ENCODE peak calls at places on chromosomes 2 and 18, in ten cellular contexts. One of them, this sample, is unnamed.

GRCh38 chr2:235268535-235268934 is 225.3 kb upstream of the AGAP1 start:
- DNase-seq in fibroblast of lung: peak; percentile 54
- DNase-seq in NCI-H1417: no peak
- DNase-seq in IMR-90: peak; percentile 67
- DNase-seq in GM23248: peak; percentile 64
- DNase-seq in GM19239: no peak
- DNase-seq in sciatic nerve: no peak
- DNase-seq in T-helper 9 cell: no peak
- DNase-seq in stimulated activated CD8-positive, alpha-beta memory T cell treated with anti-CD3 and anti-CD28 coated beads, Interleukin-7, amount 100 ng/mL, for 1 hour: no peak
- DNase-seq in BJ: peak; percentile 10
- DNase-seq in this sample: no peak

GRCh38 chr2:30771200-30771599 is 36.0 kb downstream of the CAPN13 start:
- DNase-seq in fibroblast of lung: no peak
- DNase-seq in NCI-H1417: no peak
- DNase-seq in IMR-90: no peak
- DNase-seq in GM23248: no peak
- DNase-seq in GM19239: no peak
- DNase-seq in sciatic nerve: no peak
- DNase-seq in T-helper 9 cell: no peak
- DNase-seq in stimulated activated CD8-positive, alpha-beta memory T cell treated with anti-CD3 and anti-CD28 coated beads, Interleukin-7, amount 100 ng/mL, for 1 hour: no peak
- DNase-seq in BJ: no peak
- DNase-seq in this sample: no peak

GRCh38 chr2:39631715-39632114 is 34.0 kb upstream of the TMEM178A start:
- DNase-seq in fibroblast of lung: peak; percentile 76
- DNase-seq in NCI-H1417: no peak
- DNase-seq in IMR-90: peak; percentile 98
- DNase-seq in GM23248: peak; percentile 94
- DNase-seq in GM19239: no peak
- DNase-seq in sciatic nerve: no peak
- DNase-seq in T-helper 9 cell: no peak
- DNase-seq in stimulated activated CD8-positive, alpha-beta memory T cell treated with anti-CD3 and anti-CD28 coated beads, Interleukin-7, amount 100 ng/mL, for 1 hour: no peak
- DNase-seq in BJ: peak; percentile 94
- DNase-seq in this sample: no peak

GRCh38 chr2:118475622-118476021 is 371.8 kb downstream of the EN1 start:
- DNase-seq in fibroblast of lung: no peak
- DNase-seq in NCI-H1417: no peak
- DNase-seq in IMR-90: no peak
- DNase-seq in GM23248: no peak
- DNase-seq in GM19239: no peak
- DNase-seq in sciatic nerve: no peak
- DNase-seq in T-helper 9 cell: no peak
- DNase-seq in stimulated activated CD8-positive, alpha-beta memory T cell treated with anti-CD3 and anti-CD28 coated beads, Interleukin-7, amount 100 ng/mL, for 1 hour: no peak
- DNase-seq in BJ: no peak
- DNase-seq in this sample: no peak

GRCh38 chr2:147989809-147990403 is 30.6 kb downstream of the ORC4 start:
- DNase-seq in fibroblast of lung: peak; percentile 80
- DNase-seq in NCI-H1417: no peak
- DNase-seq in IMR-90: peak; percentile 72
- DNase-seq in GM23248: peak; percentile 78
- DNase-seq in GM19239: peak; percentile 16
- DNase-seq in sciatic nerve: no peak
- DNase-seq in T-helper 9 cell: no peak
- DNase-seq in stimulated activated CD8-positive, alpha-beta memory T cell treated with anti-CD3 and anti-CD28 coated beads, Interleukin-7, amount 100 ng/mL, for 1 hour: no peak
- DNase-seq in BJ: no peak
- DNase-seq in this sample: peak; percentile 62

GRCh38 chr18:35580748-35581534 is 599 bp upstream of the GALNT1 start:
- DNase-seq in fibroblast of lung: peak; percentile 56
- DNase-seq in NCI-H1417: peak; percentile 24
- DNase-seq in IMR-90: peak; percentile 41
- DNase-seq in GM23248: peak; percentile 82
- DNase-seq in GM19239: no peak
- DNase-seq in sciatic nerve: peak; percentile 77
- DNase-seq in T-helper 9 cell: peak; percentile 48
- DNase-seq in stimulated activated CD8-positive, alpha-beta memory T cell treated with anti-CD3 and anti-CD28 coated beads, Interleukin-7, amount 100 ng/mL, for 1 hour: peak; percentile 21
- DNase-seq in BJ: no peak
- DNase-seq in this sample: peak; percentile 67

GRCh38 chr2:212548459-212548815 is 9.8 kb upstream of the ERBB4 start:
- DNase-seq in fibroblast of lung: peak; percentile 40
- DNase-seq in NCI-H1417: no peak
- DNase-seq in IMR-90: peak; percentile 28
- DNase-seq in GM23248: peak; percentile 67
- DNase-seq in GM19239: no peak
- DNase-seq in sciatic nerve: no peak
- DNase-seq in T-helper 9 cell: no peak
- DNase-seq in stimulated activated CD8-positive, alpha-beta memory T cell treated with anti-CD3 and anti-CD28 coated beads, Interleukin-7, amount 100 ng/mL, for 1 hour: no peak
- DNase-seq in BJ: peak; percentile 6
- DNase-seq in this sample: no peak

GRCh38 chr2:128409326-128410034 is 90.8 kb upstream of the HS6ST1 start:
- DNase-seq in fibroblast of lung: no peak
- DNase-seq in NCI-H1417: no peak
- DNase-seq in IMR-90: no peak
- DNase-seq in GM23248: no peak
- DNase-seq in GM19239: no peak
- DNase-seq in sciatic nerve: peak; percentile 30
- DNase-seq in T-helper 9 cell: no peak
- DNase-seq in stimulated activated CD8-positive, alpha-beta memory T cell treated with anti-CD3 and anti-CD28 coated beads, Interleukin-7, amount 100 ng/mL, for 1 hour: no peak
- DNase-seq in BJ: no peak
- DNase-seq in this sample: no peak

GRCh38 chr2:71781695-71782228 is 328.4 kb downstream of the DYSF start:
- DNase-seq in fibroblast of lung: no peak
- DNase-seq in NCI-H1417: no peak
- DNase-seq in IMR-90: no peak
- DNase-seq in GM23248: no peak
- DNase-seq in GM19239: no peak
- DNase-seq in sciatic nerve: no peak
- DNase-seq in T-helper 9 cell: no peak
- DNase-seq in stimulated activated CD8-positive, alpha-beta memory T cell treated with anti-CD3 and anti-CD28 coated beads, Interleukin-7, amount 100 ng/mL, for 1 hour: no peak
- DNase-seq in BJ: no peak
- DNase-seq in this sample: peak; percentile 5

GRCh38 chr18:8947576-8947975 is 154.9 kb upstream of the NDUFV2 start:
- DNase-seq in fibroblast of lung: no peak
- DNase-seq in NCI-H1417: no peak
- DNase-seq in IMR-90: no peak
- DNase-seq in GM23248: no peak
- DNase-seq in GM19239: no peak
- DNase-seq in sciatic nerve: no peak
- DNase-seq in T-helper 9 cell: no peak
- DNase-seq in stimulated activated CD8-positive, alpha-beta memory T cell treated with anti-CD3 and anti-CD28 coated beads, Interleukin-7, amount 100 ng/mL, for 1 hour: no peak
- DNase-seq in BJ: no peak
- DNase-seq in this sample: no peak

GRCh38 chr2:2750867-2751714 is 420.0 kb upstream of the MYT1L start:
- DNase-seq in fibroblast of lung: no peak
- DNase-seq in NCI-H1417: no peak
- DNase-seq in IMR-90: no peak
- DNase-seq in GM23248: no peak
- DNase-seq in GM19239: no peak
- DNase-seq in sciatic nerve: no peak
- DNase-seq in T-helper 9 cell: no peak
- DNase-seq in stimulated activated CD8-positive, alpha-beta memory T cell treated with anti-CD3 and anti-CD28 coated beads, Interleukin-7, amount 100 ng/mL, for 1 hour: no peak
- DNase-seq in BJ: no peak
- DNase-seq in this sample: no peak

GRCh38 chr2:236985940-236986339 is 99.7 kb upstream of the COPS8 start:
- DNase-seq in fibroblast of lung: no peak
- DNase-seq in NCI-H1417: peak; percentile 33
- DNase-seq in IMR-90: no peak
- DNase-seq in GM23248: no peak
- DNase-seq in GM19239: no peak
- DNase-seq in sciatic nerve: no peak
- DNase-seq in T-helper 9 cell: no peak
- DNase-seq in stimulated activated CD8-positive, alpha-beta memory T cell treated with anti-CD3 and anti-CD28 coated beads, Interleukin-7, amount 100 ng/mL, for 1 hour: no peak
- DNase-seq in BJ: no peak
- DNase-seq in this sample: no peak

GRCh38 chr2:84958135-84959044 is 12.6 kb upstream of the KCMF1 start:
- DNase-seq in fibroblast of lung: peak; percentile 85
- DNase-seq in NCI-H1417: peak; percentile 39
- DNase-seq in IMR-90: peak; percentile 97
- DNase-seq in GM23248: peak; percentile 92
- DNase-seq in GM19239: no peak
- DNase-seq in sciatic nerve: no peak
- DNase-seq in T-helper 9 cell: no peak
- DNase-seq in stimulated activated CD8-positive, alpha-beta memory T cell treated with anti-CD3 and anti-CD28 coated beads, Interleukin-7, amount 100 ng/mL, for 1 hour: no peak
- DNase-seq in BJ: peak; percentile 93
- DNase-seq in this sample: no peak

GRCh38 chr2:120250640-120251039 is 2.0 kb upstream of the RALB start:
- DNase-seq in fibroblast of lung: no peak
- DNase-seq in NCI-H1417: no peak
- DNase-seq in IMR-90: no peak
- DNase-seq in GM23248: no peak
- DNase-seq in GM19239: no peak
- DNase-seq in sciatic nerve: no peak
- DNase-seq in T-helper 9 cell: no peak
- DNase-seq in stimulated activated CD8-positive, alpha-beta memory T cell treated with anti-CD3 and anti-CD28 coated beads, Interleukin-7, amount 100 ng/mL, for 1 hour: no peak
- DNase-seq in BJ: no peak
- DNase-seq in this sample: no peak

GRCh38 chr18:28267878-28268625 is 91.1 kb upstream of the CDH2 start:
- DNase-seq in fibroblast of lung: no peak
- DNase-seq in NCI-H1417: no peak
- DNase-seq in IMR-90: peak; percentile 31
- DNase-seq in GM23248: peak; percentile 32
- DNase-seq in GM19239: no peak
- DNase-seq in sciatic nerve: no peak
- DNase-seq in T-helper 9 cell: no peak
- DNase-seq in stimulated activated CD8-positive, alpha-beta memory T cell treated with anti-CD3 and anti-CD28 coated beads, Interleukin-7, amount 100 ng/mL, for 1 hour: no peak
- DNase-seq in BJ: peak; percentile 1
- DNase-seq in this sample: no peak

GRCh38 chr2:128379021-128380005 is 60.6 kb upstream of the HS6ST1 start:
- DNase-seq in fibroblast of lung: peak; percentile 87
- DNase-seq in NCI-H1417: no peak
- DNase-seq in IMR-90: peak; percentile 37
- DNase-seq in GM23248: peak; percentile 68
- DNase-seq in GM19239: no peak
- DNase-seq in sciatic nerve: peak; percentile 78
- DNase-seq in T-helper 9 cell: no peak
- DNase-seq in stimulated activated CD8-positive, alpha-beta memory T cell treated with anti-CD3 and anti-CD28 coated beads, Interleukin-7, amount 100 ng/mL, for 1 hour: no peak
- DNase-seq in BJ: peak; percentile 32
- DNase-seq in this sample: no peak

GRCh38 chr2:179268277-179268935 is 3.8 kb upstream of the SESTD1 start:
- DNase-seq in fibroblast of lung: peak; percentile 34
- DNase-seq in NCI-H1417: no peak
- DNase-seq in IMR-90: peak; percentile 49
- DNase-seq in GM23248: peak; percentile 94
- DNase-seq in GM19239: no peak
- DNase-seq in sciatic nerve: no peak
- DNase-seq in T-helper 9 cell: no peak
- DNase-seq in stimulated activated CD8-positive, alpha-beta memory T cell treated with anti-CD3 and anti-CD28 coated beads, Interleukin-7, amount 100 ng/mL, for 1 hour: no peak
- DNase-seq in BJ: no peak
- DNase-seq in this sample: no peak

GRCh38 chr2:225070811-225071210 is 28.5 kb upstream of the DOCK10 start:
- DNase-seq in fibroblast of lung: no peak
- DNase-seq in NCI-H1417: no peak
- DNase-seq in IMR-90: no peak
- DNase-seq in GM23248: no peak
- DNase-seq in GM19239: no peak
- DNase-seq in sciatic nerve: no peak
- DNase-seq in T-helper 9 cell: no peak
- DNase-seq in stimulated activated CD8-positive, alpha-beta memory T cell treated with anti-CD3 and anti-CD28 coated beads, Interleukin-7, amount 100 ng/mL, for 1 hour: no peak
- DNase-seq in BJ: no peak
- DNase-seq in this sample: no peak

GRCh38 chr18:26473721-26474120 is 74.6 kb downstream of the KCTD1 start:
- DNase-seq in fibroblast of lung: peak; percentile 75
- DNase-seq in NCI-H1417: no peak
- DNase-seq in IMR-90: no peak
- DNase-seq in GM23248: no peak
- DNase-seq in GM19239: no peak
- DNase-seq in sciatic nerve: no peak
- DNase-seq in T-helper 9 cell: no peak
- DNase-seq in stimulated activated CD8-positive, alpha-beta memory T cell treated with anti-CD3 and anti-CD28 coated beads, Interleukin-7, amount 100 ng/mL, for 1 hour: no peak
- DNase-seq in BJ: no peak
- DNase-seq in this sample: no peak

GRCh38 chr2:41621578-41621977 is 426.2 kb upstream of the PKDCC start:
- DNase-seq in fibroblast of lung: no peak
- DNase-seq in NCI-H1417: peak; percentile 81
- DNase-seq in IMR-90: no peak
- DNase-seq in GM23248: no peak
- DNase-seq in GM19239: no peak
- DNase-seq in sciatic nerve: no peak
- DNase-seq in T-helper 9 cell: no peak
- DNase-seq in stimulated activated CD8-positive, alpha-beta memory T cell treated with anti-CD3 and anti-CD28 coated beads, Interleukin-7, amount 100 ng/mL, for 1 hour: no peak
- DNase-seq in BJ: no peak
- DNase-seq in this sample: no peak

GRCh38 chr2:60565472-60565871 is 12.0 kb upstream of the BCL11A start:
- DNase-seq in fibroblast of lung: peak; percentile 31
- DNase-seq in NCI-H1417: peak; percentile 18
- DNase-seq in IMR-90: peak; percentile 28
- DNase-seq in GM23248: peak; percentile 36
- DNase-seq in GM19239: no peak
- DNase-seq in sciatic nerve: no peak
- DNase-seq in T-helper 9 cell: no peak
- DNase-seq in stimulated activated CD8-positive, alpha-beta memory T cell treated with anti-CD3 and anti-CD28 coated beads, Interleukin-7, amount 100 ng/mL, for 1 hour: no peak
- DNase-seq in BJ: no peak
- DNase-seq in this sample: no peak

GRCh38 chr2:113039158-113039557 is 13.5 kb downstream of the IL36B start:
- DNase-seq in fibroblast of lung: no peak
- DNase-seq in NCI-H1417: no peak
- DNase-seq in IMR-90: no peak
- DNase-seq in GM23248: no peak
- DNase-seq in GM19239: no peak
- DNase-seq in sciatic nerve: no peak
- DNase-seq in T-helper 9 cell: no peak
- DNase-seq in stimulated activated CD8-positive, alpha-beta memory T cell treated with anti-CD3 and anti-CD28 coated beads, Interleukin-7, amount 100 ng/mL, for 1 hour: no peak
- DNase-seq in BJ: no peak
- DNase-seq in this sample: no peak

GRCh38 chr2:233251306-233252116 is at the start of gene ATG16L1:
- DNase-seq in fibroblast of lung: peak; percentile 95
- DNase-seq in NCI-H1417: peak; percentile 86
- DNase-seq in IMR-90: peak; percentile 94
- DNase-seq in GM23248: peak; percentile 99
- DNase-seq in GM19239: peak; percentile 98
- DNase-seq in sciatic nerve: peak; percentile 97
- DNase-seq in T-helper 9 cell: peak; percentile 92
- DNase-seq in stimulated activated CD8-positive, alpha-beta memory T cell treated with anti-CD3 and anti-CD28 coated beads, Interleukin-7, amount 100 ng/mL, for 1 hour: peak; percentile 89
- DNase-seq in BJ: peak; percentile 65
- DNase-seq in this sample: peak; percentile 99

GRCh38 chr2:170680172-170680913 is 34.8 kb upstream of the SP5 start:
- DNase-seq in fibroblast of lung: no peak
- DNase-seq in NCI-H1417: no peak
- DNase-seq in IMR-90: no peak
- DNase-seq in GM23248: no peak
- DNase-seq in GM19239: peak; percentile 8
- DNase-seq in sciatic nerve: no peak
- DNase-seq in T-helper 9 cell: no peak
- DNase-seq in stimulated activated CD8-positive, alpha-beta memory T cell treated with anti-CD3 and anti-CD28 coated beads, Interleukin-7, amount 100 ng/mL, for 1 hour: no peak
- DNase-seq in BJ: no peak
- DNase-seq in this sample: peak; percentile 45

GRCh38 chr2:66929632-66930385 is 467.3 kb upstream of the ETAA1 start:
- DNase-seq in fibroblast of lung: peak; percentile 74
- DNase-seq in NCI-H1417: no peak
- DNase-seq in IMR-90: peak; percentile 81
- DNase-seq in GM23248: peak; percentile 81
- DNase-seq in GM19239: no peak
- DNase-seq in sciatic nerve: peak; percentile 65
- DNase-seq in T-helper 9 cell: no peak
- DNase-seq in stimulated activated CD8-positive, alpha-beta memory T cell treated with anti-CD3 and anti-CD28 coated beads, Interleukin-7, amount 100 ng/mL, for 1 hour: no peak
- DNase-seq in BJ: peak; percentile 28
- DNase-seq in this sample: no peak

GRCh38 chr2:26464390-26465265 is 13.3 kb downstream of the OTOF start:
- DNase-seq in fibroblast of lung: no peak
- DNase-seq in NCI-H1417: no peak
- DNase-seq in IMR-90: no peak
- DNase-seq in GM23248: no peak
- DNase-seq in GM19239: no peak
- DNase-seq in sciatic nerve: peak; percentile 41
- DNase-seq in T-helper 9 cell: no peak
- DNase-seq in stimulated activated CD8-positive, alpha-beta memory T cell treated with anti-CD3 and anti-CD28 coated beads, Interleukin-7, amount 100 ng/mL, for 1 hour: no peak
- DNase-seq in BJ: no peak
- DNase-seq in this sample: no peak

GRCh38 chr2:1740714-1741584 is 3.4 kb downstream of the PXDN start:
- DNase-seq in fibroblast of lung: no peak
- DNase-seq in NCI-H1417: no peak
- DNase-seq in IMR-90: no peak
- DNase-seq in GM23248: no peak
- DNase-seq in GM19239: no peak
- DNase-seq in sciatic nerve: peak; percentile 56
- DNase-seq in T-helper 9 cell: no peak
- DNase-seq in stimulated activated CD8-positive, alpha-beta memory T cell treated with anti-CD3 and anti-CD28 coated beads, Interleukin-7, amount 100 ng/mL, for 1 hour: no peak
- DNase-seq in BJ: no peak
- DNase-seq in this sample: no peak

GRCh38 chr2:141560723-141561122 is 570.1 kb downstream of the LRP1B start:
- DNase-seq in fibroblast of lung: no peak
- DNase-seq in NCI-H1417: no peak
- DNase-seq in IMR-90: no peak
- DNase-seq in GM23248: no peak
- DNase-seq in GM19239: no peak
- DNase-seq in sciatic nerve: no peak
- DNase-seq in T-helper 9 cell: no peak
- DNase-seq in stimulated activated CD8-positive, alpha-beta memory T cell treated with anti-CD3 and anti-CD28 coated beads, Interleukin-7, amount 100 ng/mL, for 1 hour: no peak
- DNase-seq in BJ: no peak
- DNase-seq in this sample: no peak

This sample was measured in GM10248.